ENCODE peak calls at places on chromosomes 16 and 17, in five cellular contexts. Q is endothelial cell of umbilical vein, N is heart left ventricle, J is breast epithelium, X is gastrocnemius medialis. G is an unnamed sample.

GRCh38 chr16:1981972-1982574 is 804 bp upstream of the NOXO1 start:
- DNase-seq in Q (no peak), J (peak), N (no peak), X (no peak), G (no peak)

GRCh38 chr16:20307791-20308190 is 19.5 kb downstream of the GP2 start:
- DNase-seq in J (no peak), Q (no peak), X (no peak), N (no peak), G (no peak)

GRCh38 chr16:67644038-67644437 is 906 bp upstream of the CARMIL2 start:
- DNase-seq in J (no peak), Q (no peak), X (no peak), N (no peak), G (no peak)

GRCh38 chr16:80948886-80949502 is 57.7 kb downstream of the CMC2 start:
- DNase-seq in X (no peak), J (no peak), Q (peak), N (no peak), G (peak)

GRCh38 chr17:47203984-47204721 is 5.0 kb upstream of the MYL4 start:
- DNase-seq in N (no peak), Q (no peak), J (no peak), X (no peak), G (peak)

GRCh38 chr17:4204190-4204589 is 59.6 kb downstream of the ANKFY1 start:
- DNase-seq in J (no peak), X (no peak), Q (no peak), N (no peak), G (peak)

GRCh38 chr17:1055751-1056645 is 59.1 kb downstream of the TIMM22 start:
- DNase-seq in X (peak), J (peak), Q (peak), N (peak), G (peak)

GRCh38 chr17:41812176-41813038 is at the start of gene FKBP10:
- DNase-seq in N (peak), X (peak), J (peak), Q (peak), G (peak)

GRCh38 chr16:68744744-68745280 is 7.7 kb downstream of the CDH1 start:
- DNase-seq in N (no peak), J (peak), X (no peak), Q (no peak), G (peak)

GRCh38 chr17:43134774-43135453 is 9.8 kb upstream of the BRCA1 start:
- DNase-seq in X (no peak), Q (no peak), J (no peak), N (no peak), G (no peak)

GRCh38 chr16:22214402-22214801 is 8.3 kb downstream of the EEF2K start:
- DNase-seq in J (no peak), X (no peak), N (no peak), Q (no peak), G (no peak)

GRCh38 chr16:29982560-29983419 is 9.1 kb downstream of the TAOK2 start:
- DNase-seq in J (no peak), Q (no peak), N (no peak), X (no peak), G (no peak)

GRCh38 chr17:14396542-14396941 is 95.7 kb downstream of the HS3ST3B1 start:
- DNase-seq in J (no peak), N (no peak), X (no peak), Q (no peak), G (peak)

GRCh38 chr17:41648411-41649195 is 24.2 kb upstream of the KRT17 start:
- DNase-seq in J (peak), Q (peak), N (peak), X (peak), G (peak)

GRCh38 chr17:44779211-44780025 is 20.6 kb downstream of the ADAM11 start:
- DNase-seq in X (peak), Q (peak), N (peak), J (peak), G (peak)

GRCh38 chr17:12388206-12388605 is 277.5 kb upstream of the MYOCD start:
- DNase-seq in Q (no peak), N (no peak), J (no peak), X (no peak), G (peak)

GRCh38 chr16:75555213-75555706 is 792 bp downstream of the TMEM231 start:
- DNase-seq in X (peak), J (peak), Q (peak), N (peak), G (peak)

GRCh38 chr16:58755989-58756649 is 22.0 kb upstream of the GOT2 start:
- DNase-seq in X (peak), N (peak), Q (peak), J (peak), G (peak)

GRCh38 chr17:1961187-1961586 is 63.9 kb downstream of the RTN4RL1 start:
- DNase-seq in J (no peak), Q (no peak), N (no peak), X (no peak), G (no peak)

GRCh38 chr16:24645739-24646645 is 83.5 kb upstream of the TNRC6A start:
- DNase-seq in J (no peak), X (no peak), Q (peak), N (no peak), G (peak)

GRCh38 chr16:89785523-89786155 is 30.8 kb downstream of the FANCA start:
- DNase-seq in J (no peak), Q (no peak), N (no peak), X (no peak), G (no peak)

GRCh38 chr17:39618252-39618913 is 8.4 kb upstream of the PPP1R1B start:
- DNase-seq in N (no peak), Q (peak), J (no peak), X (no peak), G (no peak)

GRCh38 chr17:49595980-49596379 is 20.3 kb downstream of the NXPH3 start:
- DNase-seq in X (no peak), Q (no peak), N (no peak), J (no peak), G (no peak)

GRCh38 chr17:40935624-40936023 is 1.8 kb downstream of the KRT23 start:
- DNase-seq in Q (no peak), N (no peak), J (no peak), X (no peak), G (peak)

GRCh38 chr16:54345231-54345630 is 58.6 kb upstream of the IRX3 start:
- DNase-seq in J (no peak), N (no peak), Q (no peak), X (no peak), G (no peak)

GRCh38 chr16:88706288-88706964 is at the start of the genes CTU2 and RNF166:
- DNase-seq in X (peak), N (peak), Q (peak), J (peak), G (peak)

GRCh38 chr16:53773150-53773846 is 69.3 kb downstream of the FTO start:
- DNase-seq in J (peak), N (peak), X (no peak), Q (peak), G (peak)

GRCh38 chr17:77645441-77646430 is 312.8 kb upstream of the TNRC6C start:
- DNase-seq in N (no peak), J (no peak), Q (no peak), X (no peak), G (no peak)

GRCh38 chr16:81657731-81658130 is 121.4 kb upstream of the PLCG2 start:
- DNase-seq in J (no peak), Q (no peak), X (no peak), N (no peak), G (no peak)

GRCh38 chr17:77528516-77529327 is 388.0 kb downstream of the SEC14L1 start:
- DNase-seq in J (no peak), N (no peak), X (no peak), Q (no peak), G (no peak)

GRCh38 chr17:40070644-40070894 is 7.8 kb downstream of the THRA start:
- DNase-seq in Q (no peak), J (no peak), N (peak), X (peak), G (no peak)

GRCh38 chr16:77660311-77660710 is 62.0 kb upstream of the NUDT7 start:
- DNase-seq in Q (peak), J (no peak), X (no peak), N (no peak), G (peak)

GRCh38 chr16:27275394-27275793 is 6.8 kb upstream of the NSMCE1 start:
- DNase-seq in N (no peak), X (no peak), J (no peak), Q (no peak), G (no peak)

GRCh38 chr17:39801055-39801454 is 63.1 kb downstream of the IKZF3 start:
- DNase-seq in J (no peak), Q (no peak), N (no peak), X (no peak), G (no peak)

GRCh38 chr16:3038896-3039295 is 2.2 kb upstream of the BICDL2 start:
- DNase-seq in N (no peak), Q (no peak), J (no peak), X (no peak), G (no peak)

GRCh38 chr17:72837335-72837734 is 255.2 kb downstream of the SLC39A11 start:
- DNase-seq in N (no peak), X (no peak), J (no peak), Q (no peak), G (no peak)

GRCh38 chr16:9123871-9124270 is 32.4 kb downstream of the HAPSTR1 start:
- DNase-seq in X (peak), N (peak), Q (no peak), J (peak), G (no peak)

GRCh38 chr16:25553711-25554436 is 137.9 kb upstream of the HS3ST4 start:
- DNase-seq in Q (no peak), N (no peak), X (no peak), J (no peak), G (peak)

GRCh38 chr17:45143767-45144198 is 4.5 kb upstream of the HEXIM1 start:
- DNase-seq in Q (no peak), N (peak), X (peak), J (peak), G (peak)

GRCh38 chr16:11637320-11637719 is 30.9 kb upstream of the SNN start:
- DNase-seq in N (no peak), J (no peak), X (no peak), Q (no peak), G (no peak)

GRCh38 chr16:11635679-11636171 is 32.5 kb upstream of the SNN start:
- DNase-seq in X (no peak), N (no peak), J (no peak), Q (no peak), G (no peak)

GRCh38 chr16:11634307-11634706 is 33.9 kb upstream of the SNN start:
- DNase-seq in N (no peak), J (no peak), X (no peak), Q (no peak), G (no peak)

GRCh38 chr16:11635127-11635652 is 33.1 kb upstream of the SNN start:
- DNase-seq in J (no peak), Q (no peak), N (peak), X (no peak), G (no peak)

DNA sequence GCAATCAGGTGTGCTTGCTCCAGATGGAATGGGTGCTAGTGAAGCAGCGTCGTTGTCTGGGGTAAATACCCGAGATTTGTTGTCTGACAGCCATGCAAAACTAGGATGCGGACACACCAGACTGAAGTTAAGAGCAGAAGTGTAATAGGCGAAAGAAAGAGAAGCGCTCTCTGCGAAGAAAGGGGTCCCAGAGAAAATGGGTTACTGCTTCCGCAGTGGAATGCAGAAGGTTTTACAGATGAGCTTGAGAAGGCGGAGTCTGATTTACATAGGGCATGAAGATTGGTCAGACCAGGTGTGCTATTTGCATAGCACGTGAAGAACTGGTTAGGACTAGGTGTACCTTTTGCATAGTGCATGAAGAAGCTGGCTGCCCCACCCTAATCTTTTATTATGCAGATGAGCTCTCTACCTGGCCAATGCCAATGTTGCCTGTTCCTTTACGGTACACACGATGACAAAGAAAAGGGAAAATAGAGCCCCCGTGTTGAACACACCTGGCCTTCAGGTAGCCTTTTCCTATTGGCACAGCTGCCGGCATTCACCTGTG is 32.0 kb upstream of the SNN start:
- DNase-seq in Q (no peak), J (no peak), X (no peak), N (no peak), G (no peak)
- TF ChIP-seq POLR2A in Q (no peak), J (no peak), X (no peak), N (no peak), G (no peak)

GRCh38 chr17:31858647-31859486 is at the start of gene COPRS:
- DNase-seq in J (peak), Q (peak), X (peak), N (peak), G (peak)
- TF ChIP-seq POLR2A in J (no peak), Q (peak), X (peak), N (peak), G (peak)

GRCh38 chr17:66171172-66171571 is 20.8 kb downstream of the CEP112 start:
- DNase-seq in N (no peak), J (no peak), Q (no peak), X (no peak), G (no peak)

GRCh38 chr17:66169839-66170238 is 22.1 kb downstream of the CEP112 start:
- DNase-seq in Q (no peak), N (no peak), J (no peak), X (no peak), G (no peak)

GRCh38 chr17:66172706-66173223 is 19.2 kb downstream of the CEP112 start:
- DNase-seq in J (no peak), X (no peak), Q (no peak), N (no peak), G (no peak)

GRCh38 chr17:66171692-66172091 is 20.2 kb downstream of the CEP112 start:
- DNase-seq in N (no peak), Q (no peak), X (no peak), J (no peak), G (no peak)

GRCh38 chr17:66172144-66172543 is 19.8 kb downstream of the CEP112 start:
- DNase-seq in N (no peak), Q (no peak), J (no peak), X (no peak), G (no peak)
- TF ChIP-seq POLR2A in N (no peak), Q (no peak), J (no peak), X (no peak), G (no peak)

GRCh38 chr16:689175-689897 is 862 bp downstream of the WDR24 start:
- DNase-seq in N (no peak), Q (no peak), J (no peak), X (no peak), G (no peak)
- TF ChIP-seq POLR2A in N (no peak), Q (no peak), J (no peak), X (no peak), G (no peak)

GRCh38 chr17:57993471-57994365 is 5.7 kb upstream of the VEZF1 start:
- DNase-seq in X (no peak), N (no peak), Q (peak), J (no peak), G (no peak)
- TF ChIP-seq POLR2A in X (no peak), N (no peak), Q (no peak), J (no peak), G (no peak)

GRCh38 chr17:59696682-59697277 is 10.4 kb downstream of the PTRH2 start:
- DNase-seq in J (no peak), N (no peak), Q (no peak), X (no peak), G (no peak)
- TF ChIP-seq POLR2A in J (no peak), N (no peak), Q (no peak), X (no peak), G (no peak)

GRCh38 chr17:70096861-70097260 is 21.8 kb downstream of the KCNJ16 start:
- DNase-seq in N (no peak), X (no peak), J (no peak), Q (no peak), G (no peak)
- TF ChIP-seq POLR2A in N (no peak), X (no peak), J (no peak), Q (no peak), G (no peak)